ENCODE peak calls at places on chromosomes 16 and 17, in six cellular contexts. J is cardiac muscle cell, W is ovary, I is IMR-90, U is aorta, G is adrenal gland. N is an unnamed sample.

GRCh38 chr16:80298676-80299075 is 242.1 kb upstream of the DYNLRB2 start:
- DNase-seq in U (no peak), W (no peak), G (no peak), I (no peak), J (no peak), N (no peak)

GRCh38 chr17:61468263-61468907 is 16.2 kb downstream of the TBX4 start:
- DNase-seq in I (peak; percentile 79), J (no peak), U (peak; percentile 42), G (no peak), W (no peak), N (peak; percentile 44)

GRCh38 chr17:56599093-56599492 is 5.6 kb downstream of the NOG start:
- DNase-seq in I (no peak), W (no peak), G (no peak), U (no peak), J (no peak), N (no peak)

GRCh38 chr16:3058173-3059030 is 7.0 kb upstream of the IL32 start:
- DNase-seq in G (peak; percentile 56), J (peak; percentile 59), U (no peak), W (peak; percentile 54), I (no peak), N (peak; percentile 88)

GRCh38 chr17:60354223-60354622 is 37.7 kb downstream of the USP32 start:
- DNase-seq in U (no peak), I (peak; percentile 85), J (no peak), W (no peak), G (no peak), N (no peak)

GRCh38 chr17:56653877-56654276 is 60.4 kb downstream of the NOG start:
- DNase-seq in J (peak; percentile 77), I (peak; percentile 52), G (no peak), U (no peak), W (no peak), N (no peak)

GRCh38 chr16:69618721-69619120 is 53.0 kb downstream of the NFAT5 start:
- DNase-seq in I (no peak), U (no peak), J (no peak), G (no peak), W (no peak), N (no peak)

GRCh38 chr17:61235821-61236197 is 163.8 kb upstream of the TBX2 start:
- DNase-seq in I (peak; percentile 84), W (no peak), U (no peak), G (no peak), J (peak; percentile 40), N (no peak)

GRCh38 chr16:86363836-86364618 is 146.3 kb upstream of the FOXF1 start:
- DNase-seq in U (no peak), I (no peak), J (peak; percentile 92), G (no peak), W (no peak), N (no peak)

GRCh38 chr16:29662729-29663019 is 373 bp upstream of the SPN start:
- DNase-seq in W (no peak), I (no peak), U (no peak), J (no peak), G (no peak), N (no peak)

DNA sequence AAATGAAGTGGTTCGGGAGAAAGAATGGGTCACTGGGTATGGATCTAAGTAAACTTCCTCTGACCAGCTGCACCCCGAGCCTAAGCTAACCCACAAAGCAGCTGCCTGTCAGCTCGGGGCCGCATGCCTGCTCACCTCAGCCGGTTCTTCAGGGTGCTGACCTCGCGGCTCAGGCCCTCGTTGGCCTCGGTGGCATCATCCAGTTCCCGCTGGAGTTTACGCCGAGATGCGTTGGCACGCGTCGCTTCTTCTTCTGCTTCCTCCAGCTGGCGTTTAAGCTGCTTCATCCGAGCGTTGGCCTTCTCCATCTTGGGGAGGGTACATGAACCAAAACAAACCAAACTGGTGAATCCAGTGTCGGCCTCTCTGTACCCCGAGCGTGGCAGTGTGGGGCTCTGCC is 41.1 kb downstream of the NDEL1 start:
- DNase-seq in J (no peak), W (no peak), G (no peak), U (no peak), I (no peak), N (no peak)
- H3K36me3 ChIP-seq in J (peaks cover 80% of the 10 kb centered on the region), W (no peaks in the 10 kb centered on the region), G (no peaks in the 10 kb centered on the region), U (peaks cover 41% of the 10 kb centered on the region), I (peaks cover 83% of the 10 kb centered on the region), N (peaks cover 74% of the 10 kb centered on the region)

GRCh38 chr16:21950782-21951521 is 2.2 kb upstream of the UQCRC2 start:
- DNase-seq in I (peak; percentile 37), W (no peak), U (no peak), G (no peak), J (peak; percentile 12), N (no peak)

GRCh38 chr16:21943571-21943970 is 9.6 kb upstream of the UQCRC2 start:
- DNase-seq in U (no peak), I (no peak), G (no peak), W (no peak), J (no peak), N (no peak)

GRCh38 chr16:21949713-21950260 is 3.4 kb upstream of the UQCRC2 start:
- DNase-seq in G (no peak), J (no peak), I (no peak), W (no peak), U (no peak), N (no peak)

GRCh38 chr16:21952040-21952792 is 945 bp upstream of the UQCRC2 start:
- DNase-seq in J (peak; percentile 87), U (peak; percentile 91), G (peak; percentile 62), W (peak; percentile 61), I (peak; percentile 61), N (peak; percentile 84)

GRCh38 chr16:21946889-21947635 is 6.1 kb upstream of the UQCRC2 start:
- DNase-seq in U (no peak), J (no peak), I (no peak), G (no peak), W (no peak), N (no peak)
- H3K4me1 ChIP-seq in U (no peaks in the 10 kb centered on the region), J (no peaks in the 10 kb centered on the region), I (no peaks in the 10 kb centered on the region), G (peaks cover 3% of the 10 kb centered on the region), W (no peaks in the 10 kb centered on the region), N (peaks cover 10% of the 10 kb centered on the region)

GRCh38 chr16:58419241-58420012 is 27.2 kb downstream of the GINS3 start:
- DNase-seq in I (no peak), U (no peak), G (no peak), W (no peak), J (no peak), N (no peak)
- H3K27ac ChIP-seq in I (no peak overlapping the region), U (no peak overlapping the region), G (peak overlapping the region; percentile 3), W (no peak overlapping the region), J (no peak overlapping the region), N (no peak overlapping the region)

GRCh38 chr17:40153603-40154238 is 13.4 kb downstream of the CASC3 start:
- DNase-seq in I (no peak), U (no peak), G (no peak), W (no peak), J (no peak), N (no peak)

GRCh38 chr17:40157972-40158371 is 17.6 kb downstream of the CASC3 start:
- DNase-seq in G (no peak), I (no peak), W (no peak), U (no peak), J (no peak), N (no peak)

GRCh38 chr17:40158438-40158837 is 18.1 kb downstream of the CASC3 start:
- DNase-seq in W (no peak), I (no peak), G (no peak), J (no peak), U (no peak), N (no peak)

GRCh38 chr17:40159456-40159855 is 17.8 kb upstream of the RAPGEFL1 start:
- DNase-seq in I (no peak), J (no peak), W (no peak), G (no peak), U (no peak), N (no peak)
- H3K36me3 ChIP-seq in I (peaks cover 39% of the 10 kb centered on the region), J (peaks cover 34% of the 10 kb centered on the region), W (no peaks in the 10 kb centered on the region), G (no peaks in the 10 kb centered on the region), U (peaks cover 9% of the 10 kb centered on the region), N (peaks cover 22% of the 10 kb centered on the region)

GRCh38 chr17:2964028-2964356 is 99.4 kb downstream of the OR1D5 start:
- DNase-seq in J (no peak), G (no peak), U (no peak), I (no peak), W (no peak), N (no peak)
- H3K4me1 ChIP-seq in J (peaks cover 10% of the 10 kb centered on the region), G (no peaks in the 10 kb centered on the region), U (no peaks in the 10 kb centered on the region), I (peaks cover 12% of the 10 kb centered on the region), W (peaks cover 3% of the 10 kb centered on the region), N (peaks cover 5% of the 10 kb centered on the region)